ENCODE peak calls at places on chromosome 5, in five cellular contexts. One of them, this sample, is unnamed.

GRCh38 chr5:36457511-36458260 is 148.7 kb upstream of the SLC1A3 start:
- DNase-seq in H9: no peak
- DNase-seq in neural progenitor cell: no peak
- DNase-seq in astrocyte: peak; percentile 88
- DNase-seq in fibroblast of lung: no peak
- DNase-seq in this sample: no peak

GRCh38 chr5:127051591-127051990 is 21.2 kb upstream of the MARCHF3 start:
- DNase-seq in H9: no peak
- DNase-seq in neural progenitor cell: no peak
- DNase-seq in astrocyte: no peak
- DNase-seq in fibroblast of lung: no peak
- DNase-seq in this sample: no peak

GRCh38 chr5:146862641-146863040 is 15.9 kb downstream of the PPP2R2B start:
- DNase-seq in H9: no peak
- DNase-seq in neural progenitor cell: no peak
- DNase-seq in astrocyte: no peak
- DNase-seq in fibroblast of lung: no peak
- DNase-seq in this sample: no peak

GRCh38 chr5:177458912-177459350 is 12.3 kb downstream of the PRR7 start:
- DNase-seq in H9: no peak
- DNase-seq in neural progenitor cell: peak; percentile 49
- DNase-seq in astrocyte: no peak
- DNase-seq in fibroblast of lung: peak; percentile 26
- DNase-seq in this sample: peak; percentile 68

GRCh38 chr5:137439645-137440044 is 59.5 kb downstream of the SPOCK1 start:
- DNase-seq in H9: no peak
- DNase-seq in neural progenitor cell: no peak
- DNase-seq in astrocyte: no peak
- DNase-seq in fibroblast of lung: no peak
- DNase-seq in this sample: no peak

GRCh38 chr5:172637122-172637580 is 3.9 kb upstream of the NEURL1B start:
- DNase-seq in H9: no peak
- DNase-seq in neural progenitor cell: no peak
- DNase-seq in astrocyte: no peak
- DNase-seq in fibroblast of lung: no peak
- DNase-seq in this sample: no peak

GRCh38 chr5:161273410-161273809 is 273.1 kb downstream of the GABRB2 start:
- DNase-seq in H9: no peak
- DNase-seq in neural progenitor cell: no peak
- DNase-seq in astrocyte: no peak
- DNase-seq in fibroblast of lung: no peak
- DNase-seq in this sample: no peak

GRCh38 chr5:14258840-14259239 is 115.7 kb downstream of the TRIO start:
- DNase-seq in H9: peak; percentile 78
- DNase-seq in neural progenitor cell: peak; percentile 72
- DNase-seq in astrocyte: no peak
- DNase-seq in fibroblast of lung: peak; percentile 32
- DNase-seq in this sample: no peak

GRCh38 chr5:17157916-17158529 is 59.4 kb upstream of the BASP1 start:
- DNase-seq in H9: no peak
- DNase-seq in neural progenitor cell: no peak
- DNase-seq in astrocyte: peak; percentile 98
- DNase-seq in fibroblast of lung: peak; percentile 86
- DNase-seq in this sample: no peak

GRCh38 chr5:2374703-2375102 is 376.8 kb downstream of the IRX2 start:
- DNase-seq in H9: no peak
- DNase-seq in neural progenitor cell: no peak
- DNase-seq in astrocyte: no peak
- DNase-seq in fibroblast of lung: no peak
- DNase-seq in this sample: no peak

GRCh38 chr5:128579111-128579510 is 41.1 kb upstream of the FBN2 start:
- DNase-seq in H9: no peak
- DNase-seq in neural progenitor cell: no peak
- DNase-seq in astrocyte: peak; percentile 76
- DNase-seq in fibroblast of lung: peak; percentile 66
- DNase-seq in this sample: no peak

GRCh38 chr5:178182158-178182876 is 4.9 kb downstream of the GMCL2 start:
- DNase-seq in H9: peak; percentile 55
- DNase-seq in neural progenitor cell: no peak
- DNase-seq in astrocyte: no peak
- DNase-seq in fibroblast of lung: no peak
- DNase-seq in this sample: peak; percentile 11

GRCh38 chr5:172133359-172134029 is 54.5 kb downstream of the STK10 start:
- DNase-seq in H9: no peak
- DNase-seq in neural progenitor cell: no peak
- DNase-seq in astrocyte: peak; percentile 95
- DNase-seq in fibroblast of lung: peak; percentile 64
- DNase-seq in this sample: no peak

GRCh38 chr5:56587381-56588124 is 227.8 kb upstream of the MAP3K1 start:
- DNase-seq in H9: no peak
- DNase-seq in neural progenitor cell: no peak
- DNase-seq in astrocyte: no peak
- DNase-seq in fibroblast of lung: no peak
- DNase-seq in this sample: no peak

GRCh38 chr5:56588125-56588516 is 227.2 kb upstream of the MAP3K1 start:
- DNase-seq in H9: no peak
- DNase-seq in neural progenitor cell: no peak
- DNase-seq in astrocyte: no peak
- DNase-seq in fibroblast of lung: no peak
- DNase-seq in this sample: no peak

GRCh38 chr5:56591081-56591480 is 224.3 kb upstream of the MAP3K1 start:
- DNase-seq in H9: no peak
- DNase-seq in neural progenitor cell: no peak
- DNase-seq in astrocyte: no peak
- DNase-seq in fibroblast of lung: no peak
- DNase-seq in this sample: no peak

GRCh38 chr5:56588636-56589485 is 226.5 kb upstream of the MAP3K1 start:
- DNase-seq in H9: peak; percentile 59
- DNase-seq in neural progenitor cell: peak; percentile 50
- DNase-seq in astrocyte: no peak
- DNase-seq in fibroblast of lung: no peak
- DNase-seq in this sample: no peak

DNA sequence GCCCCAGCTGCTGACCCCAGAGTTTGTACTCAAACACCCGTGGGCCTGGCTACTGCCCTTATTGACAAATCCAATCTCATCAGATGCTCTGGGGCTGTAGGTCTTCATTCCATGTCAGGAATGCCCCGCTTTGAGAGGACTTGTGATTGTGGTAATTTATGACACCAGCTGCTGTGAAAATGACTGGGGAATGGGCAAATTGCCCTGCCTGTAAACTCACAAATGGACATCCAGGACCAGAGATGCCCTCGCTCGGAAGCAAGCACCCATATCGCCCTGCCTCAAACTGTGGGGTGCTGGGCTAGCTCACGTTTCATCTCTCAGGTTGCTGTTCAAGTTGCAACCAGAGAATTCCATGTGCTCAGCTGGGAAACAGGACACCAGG is 225.9 kb upstream of the MAP3K1 start:
- DNase-seq in H9: no peak
- DNase-seq in neural progenitor cell: no peak
- DNase-seq in astrocyte: no peak
- DNase-seq in fibroblast of lung: no peak
- DNase-seq in this sample: peak; percentile 45
- H3K27me3 ChIP-seq in H9: no peaks in the 10 kb centered on the region
- H3K27me3 ChIP-seq in neural progenitor cell: no peaks in the 10 kb centered on the region
- H3K27me3 ChIP-seq in astrocyte: peaks cover 22% of the 10 kb centered on the region
- H3K27me3 ChIP-seq in fibroblast of lung: peaks cover 5% of the 10 kb centered on the region
- H3K27me3 ChIP-seq in this sample: no peaks in the 10 kb centered on the region

DNA sequence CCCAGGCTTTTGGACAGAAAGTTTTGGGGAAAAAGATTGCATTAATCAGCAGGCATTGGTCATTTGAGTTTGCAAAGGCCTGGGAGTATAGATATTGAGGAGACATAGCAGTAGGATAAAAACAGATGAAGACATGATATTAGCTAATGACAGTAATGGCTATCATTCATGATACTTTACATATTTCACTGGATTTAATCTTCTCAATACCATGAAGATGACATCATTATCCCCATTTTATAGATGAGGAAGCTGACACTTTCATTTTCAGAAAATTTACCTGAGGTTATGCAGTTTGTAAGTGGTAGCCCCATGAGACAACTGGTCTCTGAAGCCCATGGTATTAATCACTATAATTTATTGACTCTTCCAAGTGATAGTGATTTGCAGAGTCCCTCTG is 23.0 kb downstream of the GLRA1 start:
- DNase-seq in H9: no peak
- DNase-seq in neural progenitor cell: no peak
- DNase-seq in astrocyte: no peak
- DNase-seq in fibroblast of lung: no peak
- DNase-seq in this sample: no peak
- H3K27me3 ChIP-seq in H9: peaks cover 59% of the 10 kb centered on the region
- H3K27me3 ChIP-seq in neural progenitor cell: peaks cover 97% of the 10 kb centered on the region
- H3K27me3 ChIP-seq in astrocyte: no peaks in the 10 kb centered on the region
- H3K27me3 ChIP-seq in fibroblast of lung: no peaks in the 10 kb centered on the region
- H3K27me3 ChIP-seq in this sample: no peaks in the 10 kb centered on the region

GRCh38 chr5:156522651-156523529 is 195.9 kb downstream of the SGCD start:
- DNase-seq in H9: no peak
- DNase-seq in neural progenitor cell: no peak
- DNase-seq in astrocyte: no peak
- DNase-seq in fibroblast of lung: no peak
- DNase-seq in this sample: no peak
- H3K27me3 ChIP-seq in H9: no peaks in the 10 kb centered on the region
- H3K27me3 ChIP-seq in neural progenitor cell: no peaks in the 10 kb centered on the region
- H3K27me3 ChIP-seq in astrocyte: no peaks in the 10 kb centered on the region
- H3K27me3 ChIP-seq in fibroblast of lung: no peaks in the 10 kb centered on the region
- H3K27me3 ChIP-seq in this sample: no peaks in the 10 kb centered on the region

GRCh38 chr5:33938881-33939280 is 2.7 kb downstream of the RXFP3 start:
- DNase-seq in H9: no peak
- DNase-seq in neural progenitor cell: no peak
- DNase-seq in astrocyte: no peak
- DNase-seq in fibroblast of lung: no peak
- DNase-seq in this sample: no peak
- H3K27me3 ChIP-seq in H9: peaks cover 11% of the 10 kb centered on the region
- H3K27me3 ChIP-seq in neural progenitor cell: peaks cover 29% of the 10 kb centered on the region
- H3K27me3 ChIP-seq in astrocyte: peaks cover 50% of the 10 kb centered on the region
- H3K27me3 ChIP-seq in fibroblast of lung: peaks cover 43% of the 10 kb centered on the region
- H3K27me3 ChIP-seq in this sample: no peaks in the 10 kb centered on the region

DNA sequence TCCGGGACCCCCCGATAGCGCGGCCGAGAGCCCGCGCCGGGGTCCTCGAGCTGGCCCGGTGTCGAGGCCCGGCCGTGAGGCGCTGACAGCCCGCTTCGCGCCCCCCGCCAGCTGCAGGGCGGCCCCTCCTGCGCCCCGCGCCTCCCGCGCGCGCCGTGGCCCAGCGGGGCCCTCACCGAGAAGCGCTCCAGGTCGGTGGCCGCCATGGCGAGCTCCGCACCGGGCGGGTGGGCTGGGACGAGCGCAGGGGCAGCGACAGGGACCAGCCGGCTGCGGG is 169 bp downstream of the SEPTIN8 start:
- DNase-seq in H9: no peak
- DNase-seq in neural progenitor cell: no peak
- DNase-seq in astrocyte: no peak
- DNase-seq in fibroblast of lung: no peak
- DNase-seq in this sample: no peak
- H3K27me3 ChIP-seq in H9: peaks cover 16% of the 10 kb centered on the region
- H3K27me3 ChIP-seq in neural progenitor cell: peaks cover 66% of the 10 kb centered on the region
- H3K27me3 ChIP-seq in astrocyte: no peaks in the 10 kb centered on the region
- H3K27me3 ChIP-seq in fibroblast of lung: no peaks in the 10 kb centered on the region
- H3K27me3 ChIP-seq in this sample: no peaks in the 10 kb centered on the region

GRCh38 chr5:77847814-77848290 is 71.7 kb upstream of the TBCA start:
- DNase-seq in H9: peak; percentile 90
- DNase-seq in neural progenitor cell: peak; percentile 96
- DNase-seq in astrocyte: no peak
- DNase-seq in fibroblast of lung: no peak
- DNase-seq in this sample: no peak
- H3K27me3 ChIP-seq in H9: peaks cover 90% of the 10 kb centered on the region
- H3K27me3 ChIP-seq in neural progenitor cell: peaks cover 98% of the 10 kb centered on the region
- H3K27me3 ChIP-seq in astrocyte: peaks cover 9% of the 10 kb centered on the region
- H3K27me3 ChIP-seq in fibroblast of lung: no peaks in the 10 kb centered on the region
- H3K27me3 ChIP-seq in this sample: no peaks in the 10 kb centered on the region

GRCh38 chr5:88671408-88671807 is 211.6 kb downstream of the MEF2C start:
- DNase-seq in H9: no peak
- DNase-seq in neural progenitor cell: no peak
- DNase-seq in astrocyte: no peak
- DNase-seq in fibroblast of lung: no peak
- DNase-seq in this sample: no peak

GRCh38 chr5:88672644-88673493 is 210.1 kb downstream of the MEF2C start:
- DNase-seq in H9: peak; percentile 80
- DNase-seq in neural progenitor cell: peak; percentile 80
- DNase-seq in astrocyte: peak; percentile 88
- DNase-seq in fibroblast of lung: no peak
- DNase-seq in this sample: no peak

GRCh38 chr5:88669314-88669713 is 213.7 kb downstream of the MEF2C start:
- DNase-seq in H9: no peak
- DNase-seq in neural progenitor cell: no peak
- DNase-seq in astrocyte: peak; percentile 71
- DNase-seq in fibroblast of lung: no peak
- DNase-seq in this sample: no peak

GRCh38 chr5:88674262-88675158 is 208.5 kb downstream of the MEF2C start:
- DNase-seq in H9: peak; percentile 79
- DNase-seq in neural progenitor cell: peak; percentile 60
- DNase-seq in astrocyte: peak; percentile 80
- DNase-seq in fibroblast of lung: no peak
- DNase-seq in this sample: no peak

GRCh38 chr5:88671808-88672499 is 211.0 kb downstream of the MEF2C start:
- DNase-seq in H9: peak; percentile 92
- DNase-seq in neural progenitor cell: peak; percentile 50
- DNase-seq in astrocyte: peak; percentile 64
- DNase-seq in fibroblast of lung: no peak
- DNase-seq in this sample: no peak
- H3K27me3 ChIP-seq in H9: peaks cover 48% of the 10 kb centered on the region
- H3K27me3 ChIP-seq in neural progenitor cell: peaks cover 100% of the 10 kb centered on the region
- H3K27me3 ChIP-seq in astrocyte: peaks cover 8% of the 10 kb centered on the region
- H3K27me3 ChIP-seq in fibroblast of lung: peaks cover 72% of the 10 kb centered on the region
- H3K27me3 ChIP-seq in this sample: peaks cover 2% of the 10 kb centered on the region

DNA sequence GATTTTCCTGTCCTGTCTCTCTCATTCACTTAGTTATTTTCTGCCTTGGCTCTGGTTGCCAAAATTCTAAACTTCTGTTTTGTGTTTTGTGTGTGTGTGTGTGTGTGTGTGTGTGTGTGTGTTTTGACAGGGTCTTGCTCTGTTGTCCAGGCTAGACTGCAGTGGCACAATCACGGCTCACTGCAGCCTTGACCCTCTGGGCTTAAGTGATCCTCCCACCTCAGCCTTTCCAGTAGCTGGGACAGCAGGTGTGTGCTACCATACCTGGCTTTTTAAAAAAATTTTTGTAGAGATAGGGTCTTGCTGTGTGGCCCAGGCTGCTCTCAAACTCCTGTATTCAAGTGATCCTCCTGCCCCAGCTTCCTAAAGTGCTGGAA is 17.2 kb downstream of the UBE2D2 start:
- DNase-seq in H9: no peak
- DNase-seq in neural progenitor cell: no peak
- DNase-seq in astrocyte: no peak
- DNase-seq in fibroblast of lung: no peak
- DNase-seq in this sample: no peak
- H3K27me3 ChIP-seq in H9: no peaks in the 10 kb centered on the region
- H3K27me3 ChIP-seq in neural progenitor cell: no peaks in the 10 kb centered on the region
- H3K27me3 ChIP-seq in astrocyte: no peaks in the 10 kb centered on the region
- H3K27me3 ChIP-seq in fibroblast of lung: no peaks in the 10 kb centered on the region
- H3K27me3 ChIP-seq in this sample: no peaks in the 10 kb centered on the region